ENCODE peak calls at places on chromosome 5, in four cellular contexts. Z, O, B and G are unnamed samples.

GRCh38 chr5:3325811-3326568 is 269.6 kb upstream of the IRX1 start:
- DNase-seq in B (no peak), Z (no peak), O (peak), G (no peak)

GRCh38 chr5:111859533-111860270 is 102.7 kb upstream of the NREP start:
- DNase-seq in Z (no peak), O (peak), B (peak), G (no peak)

GRCh38 chr5:147484708-147485020 is 25.2 kb downstream of the DPYSL3 start:
- DNase-seq in Z (no peak), O (no peak), B (no peak), G (no peak)

GRCh38 chr5:134435525-134435924 is 23.8 kb upstream of the CDKN2AIPNL start:
- DNase-seq in B (peak), O (peak), Z (no peak), G (no peak)

GRCh38 chr5:138946241-138946623 is 71.1 kb upstream of the LRRTM2 start:
- DNase-seq in B (no peak), O (no peak), Z (no peak), G (no peak)

GRCh38 chr5:6592611-6593010 is 40.2 kb downstream of the NSUN2 start:
- DNase-seq in Z (no peak), O (peak), B (no peak), G (peak)

GRCh38 chr5:1772634-1773033 is 27.0 kb downstream of the MRPL36 start:
- DNase-seq in O (peak), B (peak), Z (no peak), G (peak)

GRCh38 chr5:142512041-142512679 is 173.7 kb downstream of the FGF1 start:
- DNase-seq in B (no peak), O (peak), Z (no peak), G (no peak)

GRCh38 chr5:374631-375335 is 53.3 kb downstream of the AHRR start:
- DNase-seq in B (no peak), O (no peak), Z (no peak), G (peak)

GRCh38 chr5:96051401-96051830 is 89.8 kb upstream of the ELL2 start:
- DNase-seq in B (no peak), Z (no peak), O (no peak), G (no peak)

GRCh38 chr5:969421-969839 is 39.2 kb upstream of the NKD2 start:
- DNase-seq in Z (no peak), O (peak), B (no peak), G (no peak)

GRCh38 chr5:106171708-106172107 is 1499.0 kb downstream of the EFNA5 start:
- DNase-seq in B (peak), O (no peak), Z (no peak), G (no peak)

GRCh38 chr5:76791461-76791860 is 27.4 kb upstream of the F2RL1 start:
- DNase-seq in Z (no peak), O (peak), B (no peak), G (no peak)

GRCh38 chr5:35810561-35810960 is 46.1 kb upstream of the IL7R start:
- DNase-seq in O (no peak), B (no peak), Z (no peak), G (no peak)

GRCh38 chr5:178227138-178227659 is 5.4 kb downstream of the PHYKPL start:
- DNase-seq in B (peak), Z (no peak), O (peak), G (no peak)

GRCh38 chr5:96350678-96351077 is 82.4 kb downstream of the PCSK1 start:
- DNase-seq in O (peak), B (no peak), Z (no peak), G (no peak)

GRCh38 chr5:111252799-111253564 is 28.8 kb downstream of the CAMK4 start:
- DNase-seq in Z (no peak), O (no peak), B (no peak), G (no peak)

GRCh38 chr5:77971965-77972544 is 195.9 kb upstream of the TBCA start:
- DNase-seq in O (no peak), B (no peak), Z (no peak), G (no peak)

GRCh38 chr5:162796507-162796906 is 640.9 kb upstream of the CCNG1 start:
- DNase-seq in Z (no peak), B (no peak), O (no peak), G (no peak)

GRCh38 chr5:64201986-64202385 is 36.3 kb downstream of the RNF180 start:
- DNase-seq in O (no peak), B (peak), Z (no peak), G (no peak)

GRCh38 chr5:79157289-79157688 is 45.7 kb downstream of the BHMT start:
- DNase-seq in O (no peak), B (no peak), Z (no peak), G (no peak)

GRCh38 chr5:89950234-89950633 is 459.3 kb downstream of the CETN3 start:
- DNase-seq in B (no peak), O (no peak), Z (no peak), G (no peak)
- H3K4me3 ChIP-seq in B (no peak), O (no peak), Z (no peak), G (no peak)

DNA sequence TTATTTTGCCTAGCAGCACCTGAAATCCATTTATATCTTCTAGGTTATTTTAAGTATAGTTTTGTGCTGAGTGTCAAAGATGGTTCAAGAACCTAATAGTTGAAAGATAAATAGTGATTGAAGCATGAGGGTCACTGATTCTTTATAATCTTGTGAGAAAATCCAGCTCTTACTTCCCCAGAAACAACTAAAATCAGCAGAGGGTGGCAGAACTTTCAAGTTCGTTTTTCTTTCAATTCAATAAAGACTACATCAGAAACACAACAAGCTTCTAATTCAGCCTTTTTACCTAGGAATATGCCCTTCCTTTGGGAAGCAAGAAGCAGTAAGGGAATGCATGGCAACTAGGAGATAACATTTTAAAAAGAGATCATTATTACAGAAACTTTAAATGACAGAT is 202.6 kb downstream of the KIAA0825 start:
- DNase-seq in Z (no peak), B (no peak), O (no peak), G (no peak)
- H3K4me3 ChIP-seq in Z (no peak), B (no peak), O (no peak), G (no peak)

DNA sequence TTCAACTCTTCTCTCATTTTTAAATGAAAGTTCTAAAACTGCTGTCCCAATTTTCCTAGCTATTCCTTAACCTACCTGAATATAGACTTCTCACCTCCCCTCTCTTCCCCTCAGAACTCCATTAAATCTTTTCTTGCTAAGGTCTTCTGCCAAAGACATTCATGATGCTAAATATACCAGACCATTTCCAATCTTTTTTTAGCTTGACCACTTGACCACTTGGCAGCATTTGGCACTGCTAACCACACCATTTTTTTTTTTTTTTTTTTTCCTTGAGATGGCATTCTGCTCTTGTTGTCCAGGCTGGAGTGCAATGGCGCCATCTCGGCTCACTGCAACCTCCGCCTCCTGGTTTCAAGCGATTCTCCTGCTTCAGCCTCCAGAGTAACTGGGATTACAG is 3.6 kb upstream of the ZNF131 start:
- DNase-seq in O (no peak), B (no peak), Z (no peak), G (no peak)
- H3K4me3 ChIP-seq in O (no peak), B (no peak), Z (no peak), G (no peak)

GRCh38 chr5:157107508-157107907 is 1.3 kb downstream of the HAVCR2 start:
- DNase-seq in O (no peak), B (no peak), Z (no peak), G (peak)

GRCh38 chr5:157113007-157113406 is 4.2 kb upstream of the HAVCR2 start:
- DNase-seq in B (no peak), Z (no peak), O (peak), G (peak)

GRCh38 chr5:157106668-157107461 is 2.0 kb downstream of the HAVCR2 start:
- DNase-seq in O (peak), B (no peak), Z (no peak), G (peak)

GRCh38 chr5:157108961-157109360 is at the start of gene HAVCR2:
- DNase-seq in O (no peak), B (no peak), Z (no peak), G (peak)

DNA sequence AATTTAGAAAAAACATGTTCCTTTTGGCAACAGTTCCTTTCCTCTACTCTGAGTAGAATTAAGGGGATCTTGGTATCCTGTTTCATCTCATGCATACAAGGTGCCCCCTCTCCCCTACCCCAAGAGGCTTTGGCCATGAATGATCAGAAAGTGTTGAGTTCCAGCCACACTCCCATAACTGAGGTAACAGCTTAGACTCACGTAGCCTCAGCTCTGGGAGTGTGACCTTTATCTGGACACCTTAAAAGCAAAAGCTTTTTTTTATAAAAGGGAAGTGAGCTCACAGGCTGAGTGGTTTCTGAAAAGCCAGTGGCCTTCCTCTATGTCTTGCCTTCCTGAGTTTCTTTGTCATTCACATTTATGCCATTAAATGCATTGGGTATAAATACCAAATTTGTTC is 900 bp upstream of the HAVCR2 start:
- DNase-seq in Z (no peak), B (no peak), O (no peak), G (peak)
- H3K4me3 ChIP-seq in Z (no peak), B (no peak), O (no peak), G (no peak)

GRCh38 chr5:94614156-94614805 is 4.1 kb downstream of the KIAA0825 start:
- DNase-seq in B (no peak), Z (no peak), O (no peak), G (no peak)
- H3K4me3 ChIP-seq in B (no peak), Z (no peak), O (no peak), G (no peak)

DNA sequence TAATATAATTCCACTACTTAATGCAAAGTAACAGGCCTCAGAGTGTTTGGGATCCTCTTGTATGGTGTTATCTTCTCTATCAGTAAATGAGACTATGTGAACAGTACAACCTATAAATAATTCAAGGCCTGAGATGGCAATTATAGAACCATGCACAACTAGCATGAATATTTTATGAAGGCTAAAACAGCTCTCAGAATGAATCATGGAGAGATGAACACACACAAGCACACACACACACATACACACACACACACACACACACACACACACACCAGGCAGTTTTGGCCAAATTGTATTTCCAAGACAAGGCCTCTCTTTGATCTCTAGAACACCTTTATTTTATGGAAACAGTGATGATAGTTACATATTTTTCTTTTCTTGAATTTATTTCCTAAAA is 224.9 kb downstream of the EBF1 start:
- DNase-seq in O (peak), B (no peak), Z (no peak), G (no peak)
- H3K4me3 ChIP-seq in O (peak), B (no peak), Z (peak), G (no peak)

GRCh38 chr5:170296935-170297588 is 515 bp downstream of the LCP2 start:
- DNase-seq in O (no peak), Z (no peak), B (no peak), G (peak)
- H3K4me3 ChIP-seq in O (no peak), Z (peak), B (no peak), G (peak)